ENCODE peak calls at places on chromosomes 5 and 9, in five cellular contexts. N is Karpas-422, V is iPS DF 6.9, H is Peyer's patch, T is SJSA1. L is an unnamed sample. For H3K4me1 and H3K36me3, the result is how much of the 10 kb centered on the place peaks cover.

GRCh38 chr5:109585012-109585599 is 104.6 kb upstream of the MAN2A1 start:
- DNase-seq in N (no peak), V (no peak), H (no peak), T (no peak), L (no peak)

GRCh38 chr9:99019523-99020331 is 76.0 kb downstream of the COL15A1 start:
- DNase-seq in N (no peak), V (no peak), H (no peak), T (peak), L (no peak)

GRCh38 chr5:54990751-54991349 is 5.5 kb upstream of the ESM1 start:
- DNase-seq in N (no peak), V (no peak), H (no peak), T (no peak), L (no peak)

GRCh38 chr5:59609501-59610265 is 283.8 kb downstream of the PDE4D start:
- DNase-seq in N (no peak), V (no peak), H (no peak), T (no peak), L (no peak)

GRCh38 chr5:56512314-56512996 is 279.3 kb upstream of the ANKRD55 start:
- DNase-seq in N (no peak), V (no peak), H (no peak), T (no peak), L (no peak)

GRCh38 chr9:92242115-92242778 is 51.2 kb downstream of the IARS1 start:
- DNase-seq in N (no peak), V (no peak), H (no peak), T (no peak), L (no peak)

GRCh38 chr5:59917121-59917520 is 23.6 kb upstream of the PDE4D start:
- DNase-seq in N (no peak), V (no peak), H (no peak), T (no peak), L (no peak)

GRCh38 chr9:117644607-117645244 is 59.5 kb upstream of the TLR4 start:
- DNase-seq in N (peak), V (peak), H (peak), T (peak), L (no peak)

GRCh38 chr5:24735284-24735683 is 90.5 kb upstream of the CDH10 start:
- DNase-seq in N (no peak), V (no peak), H (no peak), T (no peak), L (no peak)

GRCh38 chr9:134187110-134187531 is 22.8 kb upstream of the RNU6ATAC start:
- DNase-seq in N (peak), V (no peak), H (peak), T (no peak), L (no peak)

GRCh38 chr5:181173420-181174342 is 26.3 kb downstream of the OR2V2 start:
- DNase-seq in N (peak), V (no peak), H (no peak), T (peak), L (no peak)

GRCh38 chr5:110665184-110665726 is 61.2 kb downstream of the TMEM232 start:
- DNase-seq in N (no peak), V (no peak), H (no peak), T (no peak), L (no peak)

GRCh38 chr5:154477382-154478223 is 424 bp downstream of the HAND1 start:
- DNase-seq in N (no peak), V (no peak), H (no peak), T (no peak), L (no peak)

GRCh38 chr9:130518943-130519772 is 60.2 kb upstream of the FUBP3 start:
- DNase-seq in N (no peak), V (no peak), H (no peak), T (no peak), L (no peak)

GRCh38 chr5:148853868-148854267 is 27.5 kb downstream of the ADRB2 start:
- DNase-seq in N (no peak), V (no peak), H (no peak), T (no peak), L (no peak)

GRCh38 chr5:64682608-64683007 is 7.7 kb upstream of the SHISAL2B start:
- DNase-seq in N (peak), V (no peak), H (no peak), T (no peak), L (no peak)

GRCh38 chr9:129178579-129178909 is 483 bp upstream of the IER5L start:
- DNase-seq in N (no peak), V (no peak), H (no peak), T (no peak), L (no peak)

GRCh38 chr5:120615967-120616645 is 152.0 kb downstream of the PRR16 start:
- DNase-seq in N (no peak), V (peak), H (no peak), T (no peak), L (no peak)

GRCh38 chr9:34712140-34712539 is 2.2 kb upstream of the CCL21 start:
- DNase-seq in N (no peak), V (no peak), H (no peak), T (no peak), L (no peak)

GRCh38 chr5:143064661-143065060 is 294.5 kb downstream of the ARHGAP26 start:
- DNase-seq in N (no peak), V (no peak), H (no peak), T (no peak), L (no peak)

GRCh38 chr5:38607396-38607795 is 51.0 kb upstream of the LIFR start:
- DNase-seq in N (no peak), V (no peak), H (no peak), T (peak), L (no peak)

GRCh38 chr5:115343855-115344254 is 47.4 kb upstream of the CCDC112 start:
- DNase-seq in N (no peak), V (no peak), H (no peak), T (no peak), L (no peak)

GRCh38 chr5:172953776-172954189 is 5.4 kb upstream of the RPL26L1 start:
- DNase-seq in N (no peak), V (no peak), H (no peak), T (peak), L (no peak)

GRCh38 chr9:93594041-93594756 is 17.8 kb downstream of the PHF2 start:
- DNase-seq in N (no peak), V (no peak), H (peak), T (peak), L (no peak)

GRCh38 chr9:130445268-130445983 is 665 bp downstream of the ASS1 start:
- DNase-seq in N (no peak), V (no peak), H (peak), T (no peak), L (peak)

GRCh38 chr5:57841671-57842375 is 359.2 kb upstream of the ACTBL2 start:
- DNase-seq in N (no peak), V (peak), H (no peak), T (peak), L (no peak)

GRCh38 chr5:28305891-28306290 is 1267.5 kb upstream of the CDH9 start:
- DNase-seq in N (no peak), V (no peak), H (no peak), T (no peak), L (no peak)

GRCh38 chr5:3994635-3995034 is 399.0 kb downstream of the IRX1 start:
- DNase-seq in N (no peak), V (no peak), H (no peak), T (no peak), L (no peak)

GRCh38 chr5:54894957-54895815 is 90.2 kb downstream of the ESM1 start:
- DNase-seq in N (peak), V (no peak), H (no peak), T (no peak), L (no peak)

GRCh38 chr9:136093331-136093986 is 1.6 kb downstream of the NACC2 start:
- DNase-seq in N (no peak), V (no peak), H (no peak), T (no peak), L (no peak)

GRCh38 chr9:132670359-132670815 is at the start of gene GTF3C4:
- DNase-seq in N (peak), V (no peak), H (peak), T (peak), L (peak)

GRCh38 chr9:35828716-35829083 is at the start of gene FAM221B:
- DNase-seq in N (no peak), V (no peak), H (peak), T (no peak), L (no peak)

DNA sequence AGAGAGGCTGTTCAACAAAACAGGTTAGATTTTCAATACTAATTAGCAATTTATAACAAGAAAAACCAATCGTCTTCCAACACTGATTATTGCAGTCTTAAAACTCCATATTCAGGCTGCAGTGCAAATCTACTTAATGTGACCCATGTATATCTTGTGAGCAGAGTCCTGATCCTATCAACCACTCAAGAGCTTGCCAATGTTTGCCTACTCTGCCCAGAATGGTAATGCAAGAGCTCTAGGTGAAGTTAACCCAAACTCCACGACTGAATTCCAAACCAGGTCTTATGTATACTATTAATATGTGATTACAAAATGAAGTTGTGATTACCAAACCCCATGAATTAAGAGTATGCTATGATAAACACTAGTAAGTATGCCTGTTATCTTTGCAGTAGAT is 17.1 kb downstream of the EFNA5 start:
- DNase-seq in N (no peak), V (no peak), H (no peak), T (no peak), L (no peak)
- H3K4me1 ChIP-seq in N (under half), V (under half), H (under half), T (under half), L (under half)

DNA sequence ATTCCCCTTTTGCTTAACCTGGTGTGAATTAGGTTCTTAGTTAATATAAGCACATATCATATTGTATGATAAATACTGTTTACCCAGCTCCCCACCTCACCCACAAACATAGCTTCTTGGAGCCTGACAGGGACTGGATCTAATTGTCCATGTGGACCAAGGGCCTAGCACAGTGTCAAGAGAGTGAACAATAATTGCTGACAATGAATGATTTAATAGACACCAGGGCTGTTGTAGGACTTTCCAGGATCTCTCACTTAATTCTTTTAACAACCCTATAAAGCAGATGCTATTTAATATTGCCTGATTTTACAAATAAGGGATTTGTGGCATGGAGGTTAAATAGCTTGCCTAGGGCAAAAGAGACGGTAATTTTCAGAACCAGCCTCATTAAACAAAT is 24.8 kb downstream of the AK3 start:
- DNase-seq in N (no peak), V (no peak), H (no peak), T (no peak), L (no peak)
- H3K36me3 ChIP-seq in N (half or more), V (under half), H (under half), T (under half), L (under half)

GRCh38 chr9:83623634-83623991 is 670 bp downstream of the IDNK start:
- DNase-seq in N (peak), V (no peak), H (no peak), T (no peak), L (no peak)
- H3K4me3 ChIP-seq in N (peak), V (peak), H (peak), T (peak), L (peak)

DNA sequence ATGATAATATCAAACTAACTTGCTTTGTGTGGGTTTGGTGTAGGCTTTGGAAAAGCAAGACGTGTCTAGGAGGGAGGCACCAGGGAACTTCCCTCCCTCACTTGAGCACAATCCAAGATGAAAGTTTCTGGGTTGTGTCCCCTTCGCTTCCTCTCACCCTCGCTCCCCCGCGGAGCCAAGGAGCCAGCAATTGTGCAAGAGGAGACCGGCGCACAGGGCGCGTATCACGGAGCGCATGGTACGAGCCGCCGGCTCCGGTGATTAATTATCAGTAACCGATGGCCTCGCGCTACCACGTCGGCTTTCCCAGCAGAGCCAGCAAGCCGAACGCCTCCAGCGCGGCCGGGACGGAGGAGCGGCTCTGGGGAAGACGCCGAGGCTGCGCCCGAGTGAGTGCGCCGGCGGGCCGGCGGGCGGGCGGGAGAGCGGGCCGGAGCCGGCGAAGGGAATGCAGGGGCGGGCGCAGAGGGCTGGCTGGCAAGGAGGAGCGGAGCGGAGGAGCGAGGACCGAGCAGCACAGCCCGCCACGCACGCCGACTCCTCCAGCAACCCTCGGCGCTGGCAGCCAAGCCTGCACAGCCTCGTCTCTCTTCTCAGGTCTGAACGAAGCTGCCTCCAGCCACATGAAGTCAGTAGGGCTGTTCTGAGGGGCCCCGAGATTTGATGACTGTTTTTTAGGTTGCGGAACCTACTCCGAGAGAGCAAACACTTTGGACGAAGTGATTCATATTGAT is 143.6 kb downstream of the BNC2 start:
- DNase-seq in N (no peak), V (no peak), H (peak), T (peak), L (peak)
- H3K4me1 ChIP-seq in N (under half), V (under half), H (under half), T (under half), L (under half)

GRCh38 chr9:115073456-115073855 is 44.5 kb downstream of the TNC start:
- DNase-seq in N (no peak), V (no peak), H (no peak), T (no peak), L (no peak)

GRCh38 chr9:115071176-115071575 is 46.8 kb downstream of the TNC start:
- DNase-seq in N (no peak), V (no peak), H (no peak), T (no peak), L (no peak)

GRCh38 chr9:115069302-115069701 is 48.7 kb downstream of the TNC start:
- DNase-seq in N (no peak), V (no peak), H (no peak), T (no peak), L (no peak)

DNA sequence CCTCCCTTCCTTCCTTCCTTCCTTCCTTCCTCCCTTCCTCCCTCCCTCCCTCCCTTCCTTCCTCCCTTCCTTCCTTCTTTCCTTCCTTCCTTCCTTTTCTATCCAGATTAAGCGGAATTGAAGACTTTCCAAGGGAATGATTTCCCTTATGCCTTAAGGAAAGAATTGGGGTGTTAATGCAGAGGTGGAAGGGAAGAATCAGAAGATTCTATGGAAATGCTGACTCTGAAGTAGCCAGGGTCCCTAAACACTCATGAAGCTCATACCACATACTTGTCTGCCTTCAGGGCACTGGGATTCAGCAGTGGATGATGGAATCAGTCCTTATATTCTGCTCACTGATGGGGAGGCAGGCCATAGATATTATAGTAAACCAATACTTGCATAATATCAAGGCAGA is 48.2 kb downstream of the TNC start:
- DNase-seq in N (no peak), V (no peak), H (no peak), T (no peak), L (no peak)
- H3K36me3 ChIP-seq in N (under half), V (under half), H (under half), T (under half), L (under half)

GRCh38 chr9:90825586-90825985 is 24.0 kb downstream of the SYK start:
- DNase-seq in N (no peak), V (no peak), H (peak), T (no peak), L (no peak)

GRCh38 chr9:90826326-90827020 is 24.9 kb downstream of the SYK start:
- DNase-seq in N (peak), V (no peak), H (peak), T (no peak), L (no peak)

GRCh38 chr9:90816690-90817089 is 15.1 kb downstream of the SYK start:
- DNase-seq in N (no peak), V (no peak), H (no peak), T (no peak), L (no peak)

GRCh38 chr9:90822866-90823265 is 21.2 kb downstream of the SYK start:
- DNase-seq in N (peak), V (no peak), H (no peak), T (no peak), L (no peak)

GRCh38 chr9:90821697-90822096 is 20.1 kb downstream of the SYK start:
- DNase-seq in N (no peak), V (no peak), H (no peak), T (no peak), L (no peak)
- H3K4me3 ChIP-seq in N (no peak), V (no peak), H (no peak), T (no peak), L (no peak)